ENCODE peak calls at places on chromosomes 5 and 9, in nine cellular contexts. Z, C, R, N, T, Y, S, W and M are unnamed samples. For H3K4me1, the result is how much of the 10 kb centered on the place peaks cover.

GRCh38 chr5:73605223-73606087 is 20.5 kb upstream of the ARHGEF28 start:
- DNase-seq in W (no peak), S (peak), Z (no peak), Y (no peak), C (peak), R (peak), T (no peak), N (peak), M (no peak)

GRCh38 chr9:131575121-131575640 is 29.9 kb downstream of the PRRT1B start:
- DNase-seq in Y (no peak), W (no peak), N (no peak), T (no peak), S (no peak), Z (no peak), C (no peak), R (no peak), M (no peak)

GRCh38 chr5:136090319-136090718 is 42.3 kb upstream of the SMAD5 start:
- DNase-seq in N (no peak), T (no peak), W (no peak), Y (no peak), C (peak), Z (no peak), R (no peak), S (no peak), M (peak)

GRCh38 chr9:112898872-112899281 is 8.2 kb upstream of the SLC46A2 start:
- DNase-seq in Y (no peak), W (no peak), R (no peak), S (no peak), N (peak), T (no peak), Z (no peak), C (no peak), M (no peak)

GRCh38 chr5:139481580-139482049 is 943 bp downstream of the STING1 start:
- DNase-seq in C (peak), Z (no peak), R (no peak), S (peak), Y (no peak), T (peak), W (peak), N (no peak), M (peak)

GRCh38 chr9:130298663-130299279 is 33.2 kb downstream of the HMCN2 start:
- DNase-seq in T (no peak), S (no peak), W (no peak), Z (peak), Y (no peak), R (no peak), C (no peak), N (peak), M (no peak)

GRCh38 chr5:150846651-150847333 is 471 bp downstream of the IRGM start:
- DNase-seq in R (no peak), C (peak), Z (peak), S (peak), T (no peak), Y (peak), N (peak), W (no peak), M (no peak)

GRCh38 chr9:84975926-84976325 is 306.4 kb downstream of the NTRK2 start:
- DNase-seq in C (no peak), T (no peak), S (peak), Y (no peak), W (no peak), Z (no peak), R (no peak), N (no peak), M (no peak)

GRCh38 chr5:128287740-128288139 is 204.2 kb downstream of the SLC12A2 start:
- DNase-seq in S (no peak), Y (no peak), N (peak), W (no peak), Z (no peak), C (no peak), R (no peak), T (no peak), M (no peak)

GRCh38 chr5:148910686-148911361 is 84.4 kb downstream of the ADRB2 start:
- DNase-seq in T (peak), C (peak), Z (no peak), Y (no peak), W (no peak), N (peak), S (peak), R (peak), M (peak)

GRCh38 chr9:78383130-78383529 is 86.2 kb downstream of the PSAT1 start:
- DNase-seq in Z (no peak), Y (no peak), C (no peak), S (no peak), T (no peak), R (no peak), N (peak), W (no peak), M (no peak)

GRCh38 chr5:26582350-26583040 is 455.9 kb downstream of the CDH9 start:
- DNase-seq in R (no peak), W (no peak), Y (no peak), Z (no peak), C (no peak), T (no peak), N (peak), S (peak), M (no peak)

GRCh38 chr9:81902601-81903000 is 25.6 kb upstream of the SPATA31D4 start:
- DNase-seq in Z (no peak), N (peak), C (no peak), R (no peak), T (no peak), W (no peak), Y (no peak), S (peak), M (no peak)

GRCh38 chr5:77368367-77368766 is 123.7 kb downstream of the WDR41 start:
- DNase-seq in C (no peak), T (no peak), Z (no peak), N (no peak), Y (no peak), S (no peak), W (no peak), R (no peak), M (no peak)

GRCh38 chr9:68949271-68950000 is 64.5 kb downstream of the PRKACG start:
- DNase-seq in Y (no peak), C (no peak), W (peak), R (no peak), T (no peak), N (peak), S (peak), Z (no peak), M (no peak)

GRCh38 chr9:120436937-120437592 is 142.9 kb downstream of the CDK5RAP2 start:
- DNase-seq in R (peak), W (peak), T (peak), N (no peak), S (no peak), Y (peak), Z (no peak), C (no peak), M (peak)

GRCh38 chr5:579746-580366 is 32.3 kb upstream of the CEP72 start:
- DNase-seq in C (no peak), Y (no peak), R (peak), Z (no peak), W (no peak), S (no peak), N (no peak), T (no peak), M (no peak)

GRCh38 chr5:3828761-3829160 is 233.1 kb downstream of the IRX1 start:
- DNase-seq in N (no peak), R (no peak), Z (no peak), C (no peak), W (no peak), T (no peak), S (no peak), Y (no peak), M (no peak)

GRCh38 chr5:77632526-77633268 is 5.8 kb downstream of the OTP start:
- DNase-seq in R (no peak), W (no peak), S (no peak), T (no peak), Z (peak), C (no peak), N (no peak), Y (no peak), M (no peak)

GRCh38 chr5:68220260-68220659 is 4.7 kb downstream of the PIK3R1 start:
- DNase-seq in S (no peak), Y (no peak), C (no peak), R (no peak), Z (no peak), T (no peak), W (no peak), N (no peak), M (no peak)

GRCh38 chr5:135158982-135159381 is 125.0 kb upstream of the PITX1 start:
- DNase-seq in Y (no peak), T (no peak), C (no peak), W (no peak), Z (no peak), N (no peak), R (no peak), S (no peak), M (no peak)

GRCh38 chr9:137435381-137435891 is 5.7 kb downstream of the ENTPD8 start:
- DNase-seq in Z (no peak), N (no peak), S (no peak), W (no peak), R (no peak), T (peak), C (no peak), Y (no peak), M (peak)

GRCh38 chr5:92715946-92716345 is 865.1 kb downstream of the NR2F1-AS1 start:
- DNase-seq in Y (no peak), T (no peak), Z (no peak), N (no peak), S (no peak), W (no peak), R (no peak), C (no peak), M (no peak)

GRCh38 chr5:92713361-92713875 is 867.6 kb downstream of the NR2F1-AS1 start:
- DNase-seq in W (no peak), Z (no peak), N (no peak), C (no peak), R (no peak), Y (no peak), S (no peak), T (no peak), M (no peak)
- H3K4me3 ChIP-seq in W (no peak), Z (no peak), N (no peak), C (no peak), R (no peak), Y (no peak), S (no peak), T (no peak), M (no peak)

DNA sequence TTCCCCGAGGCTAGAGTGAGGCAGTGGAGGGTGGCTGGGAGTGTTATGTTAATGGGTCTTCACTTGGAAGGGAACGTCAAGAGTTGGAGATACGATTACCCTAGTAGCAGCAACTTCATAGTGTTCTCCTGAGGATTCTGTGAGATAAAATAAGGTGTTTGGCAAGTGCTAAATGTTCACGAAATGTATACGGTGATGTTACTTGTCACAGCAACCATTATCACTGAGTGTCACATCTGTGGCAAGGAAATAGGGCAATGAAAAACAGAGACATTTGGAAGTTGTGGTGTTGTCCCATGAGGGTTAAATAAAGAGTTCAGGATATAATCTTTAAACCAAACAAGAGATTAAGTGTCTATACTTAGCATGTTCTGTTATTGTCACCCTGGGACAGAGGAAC is 183.3 kb downstream of the ALDH1A1 start:
- DNase-seq in Y (no peak), S (no peak), W (no peak), Z (no peak), T (no peak), N (no peak), C (no peak), R (no peak), M (no peak)
- H3K4me1 ChIP-seq in Y (under half), S (under half), W (under half), Z (under half), T (under half), N (under half), C (under half), R (under half), M (under half)

GRCh38 chr5:11902304-11902703 is 1.9 kb downstream of the CTNND2 start:
- DNase-seq in R (no peak), Z (peak), S (no peak), T (no peak), Y (no peak), C (no peak), N (no peak), W (no peak), M (no peak)
- H3K4me3 ChIP-seq in R (no peak), Z (peak), S (no peak), T (no peak), Y (no peak), C (no peak), N (no peak), W (no peak), M (no peak)

GRCh38 chr5:2258861-2259260 is 376.1 kb upstream of the IRX4 start:
- DNase-seq in N (no peak), S (no peak), C (no peak), Y (no peak), Z (no peak), T (peak), W (no peak), R (no peak), M (no peak)
- H3K4me1 ChIP-seq in N (under half), S (under half), C (under half), Y (under half), Z (under half), T (under half), W (under half), R (under half), M (under half)